ENCODE peak calls at places on chromosome 14, in seven cellular contexts. A is K562, Y is GM12878, X is H1, O is HepG2, H is SK-N-SH, G is HCT116. W is an unnamed sample.

GRCh38 chr14:34234258-34234657 is 227.8 kb downstream of the SPTSSA start:
- DNase-seq in X (no peak), O (no peak), A (no peak), H (no peak), G (no peak), Y (no peak), W (no peak)

GRCh38 chr14:102868956-102869531 is 53.4 kb upstream of the AMN start:
- DNase-seq in O (no peak), A (no peak), X (no peak), G (no peak), Y (no peak), H (no peak), W (no peak)

GRCh38 chr14:64841121-64841611 is 38.5 kb downstream of the SPTB start:
- DNase-seq in A (peak; percentile 77), Y (no peak), H (no peak), X (no peak), G (peak; percentile 56), O (peak; percentile 51), W (no peak)

GRCh38 chr14:95313707-95314106 is 6.0 kb downstream of the CLMN start:
- DNase-seq in H (no peak), Y (no peak), G (no peak), O (peak; percentile 61), X (no peak), A (no peak), W (no peak)

GRCh38 chr14:78154827-78155226 is 15.3 kb upstream of the NRXN3 start:
- DNase-seq in A (peak; percentile 21), X (peak; percentile 54), O (no peak), Y (no peak), G (no peak), H (no peak), W (no peak)

GRCh38 chr14:21191261-21191808 is 35.5 kb upstream of the OR5AU1 start:
- DNase-seq in X (no peak), A (no peak), Y (no peak), H (peak; percentile 18), O (no peak), G (no peak), W (no peak)

GRCh38 chr14:54712371-54712998 is 145.6 kb downstream of the SAMD4A start:
- DNase-seq in X (no peak), H (no peak), Y (no peak), A (no peak), O (no peak), G (no peak), W (no peak)

GRCh38 chr14:40221428-40221827 is 789.2 kb upstream of the FBXO33 start:
- DNase-seq in G (no peak), X (no peak), H (no peak), O (no peak), Y (no peak), A (no peak), W (no peak)

GRCh38 chr14:22541721-22542120 is 47.3 kb downstream of the DAD1 start:
- DNase-seq in X (no peak), O (no peak), A (no peak), G (no peak), Y (no peak), H (no peak), W (no peak)

GRCh38 chr14:96960598-96961116 is 163.5 kb downstream of the VRK1 start:
- DNase-seq in G (no peak), H (no peak), A (no peak), O (no peak), Y (no peak), X (no peak), W (no peak)

GRCh38 chr14:29352681-29353080 is 575.0 kb downstream of the PRKD1 start:
- DNase-seq in Y (no peak), G (no peak), O (no peak), A (no peak), H (no peak), X (no peak), W (no peak)

GRCh38 chr14:99728981-99729451 is 44.9 kb downstream of the CYP46A1 start:
- DNase-seq in A (no peak), X (peak; percentile 37), Y (no peak), G (no peak), O (no peak), H (no peak), W (no peak)

GRCh38 chr14:44053422-44053821 is 453.7 kb downstream of the FSCB start:
- DNase-seq in G (no peak), H (no peak), Y (no peak), A (no peak), X (no peak), O (no peak), W (no peak)

GRCh38 chr14:88225721-88226120 is 97.3 kb downstream of the KCNK10 start:
- DNase-seq in H (no peak), Y (no peak), X (no peak), A (no peak), G (no peak), O (no peak), W (no peak)

GRCh38 chr14:25381498-25381897 is 331.6 kb upstream of the STXBP6 start:
- DNase-seq in A (peak; percentile 0), H (peak; percentile 4), X (no peak), O (peak; percentile 41), Y (no peak), G (no peak), W (no peak)

GRCh38 chr14:100679707-100680438 is 46.8 kb upstream of the DLK1 start:
- DNase-seq in G (no peak), Y (no peak), X (no peak), A (no peak), H (no peak), O (peak; percentile 83), W (no peak)

GRCh38 chr14:100584056-100585031 is 2.9 kb downstream of the BEGAIN start:
- DNase-seq in O (no peak), X (no peak), G (no peak), H (no peak), Y (no peak), A (peak; percentile 69), W (no peak)

GRCh38 chr14:74653386-74654138 is 41.5 kb upstream of the LTBP2 start:
- DNase-seq in H (no peak), O (no peak), A (no peak), Y (no peak), G (no peak), X (no peak), W (no peak)

GRCh38 chr14:99271288-99271941 is 582 bp downstream of the BCL11B start:
- DNase-seq in X (no peak), O (no peak), H (no peak), A (no peak), Y (no peak), G (no peak), W (no peak)

GRCh38 chr14:91177073-91177796 is 63.4 kb downstream of the DGLUCY start:
- DNase-seq in O (peak; percentile 48), X (peak; percentile 66), H (peak; percentile 67), G (peak; percentile 31), Y (peak; percentile 35), A (peak; percentile 73), W (peak; percentile 46)

GRCh38 chr14:91173867-91174266 is 60.0 kb downstream of the DGLUCY start:
- DNase-seq in H (no peak), G (no peak), Y (no peak), O (no peak), X (no peak), A (peak; percentile 5), W (no peak)

GRCh38 chr14:91173221-91173670 is 59.4 kb downstream of the DGLUCY start:
- DNase-seq in H (peak; percentile 73), G (peak; percentile 45), O (peak; percentile 62), A (peak; percentile 82), X (peak; percentile 87), Y (peak; percentile 23), W (peak; percentile 25)

GRCh38 chr14:91175802-91176201 is 61.9 kb downstream of the DGLUCY start:
- DNase-seq in Y (no peak), H (no peak), X (no peak), G (no peak), A (no peak), O (no peak), W (no peak)

GRCh38 chr14:91175296-91175695 is 61.4 kb downstream of the DGLUCY start:
- DNase-seq in X (no peak), O (no peak), H (no peak), A (no peak), Y (no peak), G (no peak), W (no peak)
- TF ChIP-seq POLR2AphosphoS5 in X (no peak), O (no peak), H (no peak), A (no peak), Y (no peak), G (no peak), W (no peak)

DNA sequence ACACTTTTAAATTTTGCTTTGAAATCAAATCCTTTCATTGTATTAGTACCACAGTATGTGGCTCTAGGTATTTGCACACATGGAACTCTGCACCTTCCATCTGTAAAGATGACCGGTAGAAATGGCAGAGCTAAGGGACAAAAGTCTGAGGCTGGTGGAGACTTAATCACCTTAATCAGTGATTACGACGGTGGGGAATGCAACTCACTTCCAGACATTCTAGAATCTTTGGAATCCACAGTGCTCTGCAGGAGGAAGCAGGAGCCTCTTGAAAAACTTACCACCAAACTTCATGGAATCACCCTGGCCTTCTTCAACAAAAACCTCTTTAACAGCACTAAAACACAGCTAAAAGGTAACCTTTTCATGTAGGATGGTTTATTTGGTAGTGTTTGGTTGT is 3.9 kb upstream of the DACT1 start:
- DNase-seq in H (no peak), A (no peak), Y (no peak), X (no peak), G (no peak), O (no peak), W (no peak)
- H3K4me1 ChIP-seq in H (no peaks in the 10 kb centered on the region), A (no peaks in the 10 kb centered on the region), Y (peaks cover 9% of the 10 kb centered on the region), X (peaks cover 21% of the 10 kb centered on the region), G (peaks cover 1% of the 10 kb centered on the region), O (peaks cover 7% of the 10 kb centered on the region), W (no peaks in the 10 kb centered on the region)

GRCh38 chr14:50775357-50775756 is 55.6 kb downstream of the NIN start:
- DNase-seq in H (no peak), O (no peak), G (no peak), A (no peak), X (no peak), Y (no peak), W (no peak)

GRCh38 chr14:50774542-50775267 is 56.3 kb downstream of the NIN start:
- DNase-seq in Y (no peak), A (no peak), O (no peak), H (no peak), X (no peak), G (no peak), W (no peak)

GRCh38 chr14:50776522-50776921 is 54.4 kb downstream of the NIN start:
- DNase-seq in H (no peak), O (no peak), Y (no peak), G (no peak), X (no peak), A (no peak), W (no peak)

GRCh38 chr14:50772361-50772760 is 58.6 kb downstream of the NIN start:
- DNase-seq in X (no peak), G (no peak), A (no peak), O (no peak), Y (no peak), H (no peak), W (no peak)

GRCh38 chr14:50773632-50774541 is 57.1 kb downstream of the NIN start:
- DNase-seq in A (peak; percentile 51), G (no peak), Y (no peak), O (peak; percentile 11), X (peak; percentile 89), H (peak; percentile 76), W (peak; percentile 20)
- TF ChIP-seq SIN3A in A (no peak), G (no peak), Y (no peak), O (no peak), X (no peak), H (no peak), W (no peak)

DNA sequence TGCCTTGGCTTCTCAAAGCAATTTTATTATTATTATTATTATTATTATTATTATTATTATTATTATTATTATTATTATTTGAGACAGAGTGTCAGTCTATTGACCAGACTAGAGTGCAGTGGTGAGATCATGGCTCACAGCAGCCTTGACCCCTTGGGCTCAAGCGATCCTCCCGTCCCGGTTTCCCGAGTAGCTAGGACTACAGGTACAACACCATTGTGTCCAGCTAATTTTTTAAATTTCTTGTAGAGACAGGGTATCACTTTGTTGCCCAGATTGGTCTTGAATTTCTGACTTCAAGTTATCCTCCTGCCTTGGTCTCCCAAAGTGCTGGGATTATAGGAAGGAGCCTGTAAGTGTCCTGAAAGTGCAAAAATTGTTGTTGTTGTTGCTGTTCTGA is 11.6 kb upstream of the AP4S1 start:
- DNase-seq in X (no peak), A (no peak), Y (no peak), H (no peak), O (no peak), G (no peak), W (no peak)
- TF ChIP-seq POLR2AphosphoS5 in X (no peak), A (no peak), Y (no peak), H (no peak), O (no peak), G (no peak), W (no peak)

W was measured in Panc1.